ENCODE peak calls at places on chromosome 1, in nine cellular contexts. I is adrenal gland, M is right lobe of liver, E is mammary epithelial cell, V is psoas muscle, H is stomach, F is body of pancreas, J is heart right ventricle, T is aorta. A is an unnamed sample.

GRCh38 chr1:211258310-211258755 is 833 bp upstream of the RCOR3 start:
- DNase-seq in I (peak; percentile 87), M (peak; percentile 79), E (peak; percentile 74), V (peak; percentile 91), H (peak; percentile 84), F (peak; percentile 89), J (peak; percentile 84), T (peak; percentile 91), A (peak; percentile 81)

GRCh38 chr1:27686223-27686990 is 14.4 kb upstream of the IFI6 start:
- DNase-seq in I (no peak), M (no peak), E (no peak), V (no peak), H (peak; percentile 81), F (no peak), J (no peak), T (no peak), A (no peak)

GRCh38 chr1:178371236-178371635 is 125.5 kb downstream of the CLEC20A start:
- DNase-seq in I (peak; percentile 32), M (no peak), E (peak; percentile 12), V (no peak), H (no peak), F (no peak), J (no peak), T (no peak), A (peak; percentile 11)

GRCh38 chr1:241465673-241466072 is 53.9 kb downstream of the FH start:
- DNase-seq in I (no peak), M (no peak), E (peak; percentile 48), V (no peak), H (no peak), F (no peak), J (no peak), T (no peak), A (no peak)

GRCh38 chr1:21552715-21553114 is 43.5 kb downstream of the ALPL start:
- DNase-seq in I (no peak), M (no peak), E (peak; percentile 63), V (no peak), H (no peak), F (no peak), J (no peak), T (no peak), A (peak; percentile 97)

GRCh38 chr1:162151900-162152829 is 82.7 kb downstream of the NOS1AP start:
- DNase-seq in I (no peak), M (peak; percentile 83), E (no peak), V (no peak), H (peak; percentile 62), F (peak; percentile 33), J (no peak), T (no peak), A (peak; percentile 98)

GRCh38 chr1:23720256-23720995 is 22.8 kb upstream of the ELOA start:
- DNase-seq in I (no peak), M (no peak), E (peak; percentile 64), V (no peak), H (no peak), F (no peak), J (no peak), T (no peak), A (no peak)

GRCh38 chr1:237042892-237043576 is 1.1 kb downstream of the RYR2 start:
- DNase-seq in I (no peak), M (no peak), E (no peak), V (no peak), H (no peak), F (no peak), J (peak; percentile 37), T (peak; percentile 53), A (peak; percentile 7)

GRCh38 chr1:234600418-234601216 is 9.4 kb downstream of the IRF2BP2 start:
- DNase-seq in I (no peak), M (peak; percentile 41), E (peak; percentile 35), V (no peak), H (peak; percentile 66), F (peak; percentile 81), J (peak; percentile 51), T (peak; percentile 68), A (peak; percentile 74)

GRCh38 chr1:52032124-52032784 is 1.4 kb downstream of the KTI12 start:
- DNase-seq in I (no peak), M (no peak), E (peak; percentile 39), V (no peak), H (no peak), F (no peak), J (no peak), T (no peak), A (no peak)

GRCh38 chr1:189117072-189117770 is 1360.4 kb downstream of the BRINP3 start:
- DNase-seq in I (no peak), M (no peak), E (no peak), V (no peak), H (no peak), F (no peak), J (no peak), T (no peak), A (no peak)

DNA sequence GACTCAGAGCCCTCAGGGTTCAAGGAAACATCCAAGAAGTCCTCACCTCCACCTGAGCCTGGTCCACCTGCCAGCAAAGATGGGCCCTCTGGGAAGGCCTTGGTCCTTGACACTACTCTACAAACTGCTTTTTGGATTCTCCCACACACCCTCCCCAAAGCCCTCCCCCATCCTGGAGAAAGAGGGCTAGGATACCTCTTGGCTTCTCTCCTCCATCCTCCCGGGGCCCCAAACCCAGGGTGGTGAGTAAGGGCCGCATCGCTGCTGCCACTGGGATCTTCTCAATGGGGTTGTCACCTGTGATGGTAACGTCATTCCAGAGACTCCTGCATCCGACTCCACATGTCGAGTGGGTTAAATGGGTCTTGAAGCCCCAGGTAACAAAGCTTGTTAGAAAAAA is 26.6 kb downstream of the MATN1 start:
- DNase-seq in I (no peak), M (no peak), E (no peak), V (peak; percentile 11), H (no peak), F (no peak), J (no peak), T (no peak), A (no peak)
- H3K27ac ChIP-seq in I (no peak overlapping the region), M (no peak overlapping the region), E (no peak overlapping the region), V (no peak overlapping the region), H (no peak overlapping the region), F (no peak overlapping the region), J (no peak overlapping the region), T (no peak overlapping the region), A (no peak overlapping the region)

DNA sequence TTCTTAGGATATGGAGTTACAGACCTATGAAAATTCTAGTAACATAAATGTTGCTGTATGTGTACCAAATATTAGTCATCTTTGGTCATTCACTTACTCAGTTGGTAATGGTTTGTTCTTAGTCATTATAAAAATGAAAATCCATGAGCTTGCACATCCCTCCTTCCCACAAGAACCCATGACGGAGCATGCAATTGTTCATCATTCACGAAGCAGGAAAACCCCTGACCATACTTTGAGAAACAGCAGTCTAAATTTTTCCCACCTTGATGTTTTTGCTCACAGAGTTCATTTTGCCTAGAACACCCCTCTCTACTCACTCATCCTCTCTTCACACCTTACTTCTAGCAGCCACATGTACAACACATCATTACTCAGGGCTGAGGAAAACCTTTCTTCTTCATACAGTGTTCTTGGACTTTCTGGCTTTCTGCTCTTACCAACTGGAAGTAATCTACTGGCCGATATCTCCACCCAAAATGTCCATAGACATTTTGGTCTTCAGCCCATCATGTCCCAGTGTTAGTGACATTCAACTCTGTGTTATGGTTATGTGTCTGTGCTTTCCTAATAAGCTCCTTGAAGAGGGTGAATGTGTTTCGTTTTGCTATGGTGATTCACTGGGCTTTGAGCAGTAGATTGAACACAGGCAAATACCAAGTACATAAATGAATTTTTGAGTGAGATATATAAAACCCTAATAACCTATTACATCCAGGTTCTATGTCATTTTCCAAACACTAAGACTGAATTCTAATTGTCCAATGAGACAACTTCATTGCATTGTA is 189.9 kb downstream of the ZC3H11B start:
- DNase-seq in I (no peak), M (no peak), E (peak; percentile 12), V (no peak), H (no peak), F (no peak), J (no peak), T (no peak), A (no peak)
- H3K27me3 ChIP-seq in I (no peaks in the 10 kb centered on the region), M (no peaks in the 10 kb centered on the region), E (no peaks in the 10 kb centered on the region), V (no peaks in the 10 kb centered on the region), H (no peaks in the 10 kb centered on the region), F (no peaks in the 10 kb centered on the region), J (no peaks in the 10 kb centered on the region), T (no peaks in the 10 kb centered on the region), A (no peaks in the 10 kb centered on the region)

GRCh38 chr1:1359668-1360468 is 1.5 kb upstream of the MXRA8 start:
- DNase-seq in I (no peak), M (no peak), E (no peak), V (peak; percentile 76), H (no peak), F (no peak), J (peak; percentile 65), T (peak; percentile 83), A (peak; percentile 57)

GRCh38 chr1:1360511-1361169 is 2.3 kb upstream of the MXRA8 start:
- DNase-seq in I (peak; percentile 53), M (no peak), E (peak; percentile 77), V (peak; percentile 91), H (no peak), F (peak; percentile 56), J (peak; percentile 62), T (peak; percentile 93), A (peak; percentile 94)

GRCh38 chr1:1359316-1359667 is 937 bp upstream of the MXRA8 start:
- DNase-seq in I (no peak), M (no peak), E (no peak), V (no peak), H (no peak), F (no peak), J (peak; percentile 21), T (peak; percentile 67), A (no peak)

GRCh38 chr1:1361982-1362423 is 3.6 kb upstream of the MXRA8 start:
- DNase-seq in I (peak; percentile 53), M (no peak), E (no peak), V (peak; percentile 78), H (no peak), F (no peak), J (peak; percentile 38), T (peak; percentile 69), A (peak; percentile 86)

GRCh38 chr1:1361233-1361981 is 3.1 kb upstream of the MXRA8 start:
- DNase-seq in I (no peak), M (peak; percentile 17), E (no peak), V (peak; percentile 46), H (no peak), F (no peak), J (no peak), T (no peak), A (no peak)
- H3K27ac ChIP-seq in I (peak overlapping the region; percentile 87), M (no peak overlapping the region), E (no peak overlapping the region), V (peak overlapping the region; percentile 43), H (peak overlapping the region; percentile 84), F (no peak overlapping the region), J (peak overlapping the region; percentile 84), T (no peak overlapping the region), A (peak overlapping the region; percentile 92)

GRCh38 chr1:41365772-41366427 is 4.7 kb downstream of the FOXO6 start:
- DNase-seq in I (no peak), M (no peak), E (no peak), V (no peak), H (peak; percentile 56), F (peak; percentile 58), J (no peak), T (peak; percentile 62), A (no peak)

GRCh38 chr1:41365320-41365633 is 4.0 kb downstream of the FOXO6 start:
- DNase-seq in I (no peak), M (no peak), E (no peak), V (no peak), H (no peak), F (no peak), J (no peak), T (no peak), A (no peak)

GRCh38 chr1:41367102-41367537 is 5.9 kb downstream of the FOXO6 start:
- DNase-seq in I (no peak), M (no peak), E (no peak), V (no peak), H (no peak), F (no peak), J (no peak), T (no peak), A (no peak)

GRCh38 chr1:41368384-41368783 is 7.2 kb downstream of the FOXO6 start:
- DNase-seq in I (no peak), M (no peak), E (no peak), V (peak; percentile 32), H (no peak), F (no peak), J (no peak), T (no peak), A (no peak)

GRCh38 chr1:41366428-41367101 is 5.3 kb downstream of the FOXO6 start:
- DNase-seq in I (no peak), M (no peak), E (no peak), V (peak; percentile 68), H (peak; percentile 42), F (no peak), J (no peak), T (peak; percentile 63), A (peak; percentile 30)
- H3K27me3 ChIP-seq in I (no peaks in the 10 kb centered on the region), M (no peaks in the 10 kb centered on the region), E (peaks cover 26% of the 10 kb centered on the region), V (no peaks in the 10 kb centered on the region), H (peaks cover 35% of the 10 kb centered on the region), F (peaks cover 5% of the 10 kb centered on the region), J (no peaks in the 10 kb centered on the region), T (no peaks in the 10 kb centered on the region), A (peaks cover 15% of the 10 kb centered on the region)

A was measured in cardiac muscle cell.